ENCODE peak calls at places on chromosomes 4 and X, in six cellular contexts. E is H9, C is AG08396, U is small intestine, A is left ventricle myocardium inferior, N is AG04449. J is an unnamed sample.

GRCh38 chr4:104677122-104677521 is 182.4 kb upstream of the CXXC4 start:
- DNase-seq in N (no peak), A (no peak), C (no peak), U (peak; percentile 67), E (peak; percentile 25), J (no peak)

GRCh38 chr4:111883557-111883999 is 261.7 kb upstream of the FAM241A start:
- DNase-seq in A (no peak), E (no peak), C (no peak), U (peak; percentile 6), N (no peak), J (no peak)

GRCh38 chr4:72744103-72744725 is 175.2 kb upstream of the ADAMTS3 start:
- DNase-seq in A (no peak), N (no peak), E (no peak), U (no peak), C (no peak), J (no peak)

GRCh38 chr4:8506373-8507250 is 66.0 kb downstream of the TRMT44 start:
- DNase-seq in N (no peak), U (no peak), A (peak; percentile 51), E (peak; percentile 59), C (peak; percentile 55), J (no peak)

GRCh38 chr4:150402968-150403367 is 179.0 kb upstream of the MAB21L2 start:
- DNase-seq in A (peak; percentile 57), C (peak; percentile 8), U (peak; percentile 76), E (no peak), N (no peak), J (peak; percentile 73)

GRCh38 chr4:169823685-169824084 is 65.9 kb upstream of the HPF1 start:
- DNase-seq in A (no peak), C (peak; percentile 73), N (no peak), U (peak; percentile 7), E (peak; percentile 63), J (no peak)

GRCh38 chr4:10554694-10555093 is 97.5 kb upstream of the ZNF518B start:
- DNase-seq in N (no peak), C (peak; percentile 45), E (peak; percentile 49), U (peak; percentile 64), A (no peak), J (no peak)

GRCh38 chr4:94345267-94345666 is 2.6 kb upstream of the HPGDS start:
- DNase-seq in E (no peak), C (no peak), U (no peak), A (no peak), N (no peak), J (no peak)

GRCh38 chrX:68830486-68831404 is 1.9 kb downstream of the EFNB1 start:
- DNase-seq in A (no peak), N (no peak), U (peak; percentile 55), E (peak; percentile 22), C (no peak), J (peak; percentile 35)

GRCh38 chr4:3634281-3635089 is 102.3 kb upstream of the LRPAP1 start:
- DNase-seq in E (no peak), C (no peak), A (no peak), N (no peak), U (no peak), J (peak; percentile 23)

GRCh38 chr4:56184214-56184613 is 203.1 kb downstream of the AASDH start:
- DNase-seq in E (no peak), C (no peak), N (no peak), A (no peak), U (no peak), J (no peak)

GRCh38 chrX:40107291-40108083 is 9.7 kb upstream of the BCOR start:
- DNase-seq in E (peak; percentile 79), U (peak; percentile 76), A (peak; percentile 51), N (no peak), C (peak; percentile 44), J (peak; percentile 78)